ENCODE peak calls at places on chromosomes 7 and 10, in four cellular contexts. One of them, this sample, is unnamed.

GRCh38 chr10:116024479-116024878 is 248.5 kb downstream of the GFRA1 start:
- DNase-seq in K562: no peak
- DNase-seq in HepG2: no peak
- DNase-seq in WTC11: no peak
- DNase-seq in this sample: no peak

GRCh38 chr10:27192284-27192683 is 37.1 kb downstream of the MASTL start:
- DNase-seq in WTC11: no peak
- DNase-seq in HepG2: no peak
- DNase-seq in K562: no peak
- DNase-seq in this sample: peak; percentile 5

GRCh38 chr10:65570143-65571010 is 1355.5 kb upstream of the LRRTM3 start:
- DNase-seq in K562: no peak
- DNase-seq in WTC11: peak; percentile 71
- DNase-seq in HepG2: peak; percentile 67
- DNase-seq in this sample: peak; percentile 73

GRCh38 chr7:152354061-152354460 is 81.7 kb downstream of the KMT2C start:
- DNase-seq in HepG2: peak; percentile 4
- DNase-seq in K562: no peak
- DNase-seq in WTC11: no peak
- DNase-seq in this sample: no peak

GRCh38 chr7:272108-272615 is 17.8 kb upstream of the FOXL3 start:
- DNase-seq in K562: no peak
- DNase-seq in WTC11: no peak
- DNase-seq in HepG2: no peak
- DNase-seq in this sample: no peak

GRCh38 chr7:2644514-2645273 is 12.9 kb downstream of the TTYH3 start:
- DNase-seq in HepG2: no peak
- DNase-seq in WTC11: no peak
- DNase-seq in K562: no peak
- DNase-seq in this sample: no peak

GRCh38 chr7:141366098-141366621 is 185.1 kb upstream of the AGK start:
- DNase-seq in WTC11: no peak
- DNase-seq in K562: no peak
- DNase-seq in HepG2: no peak
- DNase-seq in this sample: no peak

GRCh38 chr10:7054915-7055314 is 355.9 kb downstream of the SFMBT2 start:
- DNase-seq in HepG2: no peak
- DNase-seq in K562: peak; percentile 66
- DNase-seq in WTC11: peak; percentile 26
- DNase-seq in this sample: peak; percentile 63

GRCh38 chr10:128537888-128538287 is 411.7 kb upstream of the MKI67 start:
- DNase-seq in K562: no peak
- DNase-seq in WTC11: no peak
- DNase-seq in HepG2: no peak
- DNase-seq in this sample: no peak

GRCh38 chr10:102119417-102120141 is 589 bp downstream of the LDB1 start:
- DNase-seq in WTC11: peak; percentile 61
- DNase-seq in HepG2: no peak
- DNase-seq in K562: peak; percentile 81
- DNase-seq in this sample: peak; percentile 59

GRCh38 chr10:121362026-121362425 is 236.2 kb downstream of the FGFR2 start:
- DNase-seq in WTC11: no peak
- DNase-seq in K562: no peak
- DNase-seq in HepG2: no peak
- DNase-seq in this sample: no peak

GRCh38 chr10:43816351-43817321 is 168.0 kb upstream of the ZNF32 start:
- DNase-seq in K562: no peak
- DNase-seq in WTC11: no peak
- DNase-seq in HepG2: no peak
- DNase-seq in this sample: no peak

GRCh38 chr7:26658080-26658697 is 206.2 kb downstream of the SKAP2 start:
- DNase-seq in K562: no peak
- DNase-seq in WTC11: no peak
- DNase-seq in HepG2: no peak
- DNase-seq in this sample: no peak

GRCh38 chr7:157013602-157014549 is 3.4 kb upstream of the MNX1 start:
- DNase-seq in K562: no peak
- DNase-seq in WTC11: peak; percentile 46
- DNase-seq in HepG2: no peak
- DNase-seq in this sample: no peak

GRCh38 chr10:80437227-80437626 is 16.9 kb upstream of the TSPAN14 start:
- DNase-seq in HepG2: no peak
- DNase-seq in WTC11: no peak
- DNase-seq in K562: no peak
- DNase-seq in this sample: no peak

DNA sequence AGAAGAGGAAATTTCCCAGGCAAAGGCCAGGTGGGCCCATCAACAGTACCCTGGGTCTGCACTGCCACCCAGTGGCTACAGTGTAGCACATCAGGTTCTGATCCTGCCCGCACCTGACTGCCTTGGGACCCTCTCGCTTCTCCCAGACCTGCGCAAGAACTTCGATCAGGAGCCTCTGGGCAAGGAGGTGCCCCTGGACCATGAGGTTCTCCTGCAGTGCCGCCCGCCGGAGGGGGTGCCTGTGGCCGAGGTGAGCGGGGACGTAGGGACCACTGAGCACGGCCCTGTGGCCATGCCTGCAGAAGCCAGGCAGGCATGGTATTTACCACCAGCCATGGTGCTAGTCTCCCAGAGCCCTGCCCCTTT is 33.9 kb upstream of the SLC29A3 start:
- DNase-seq in K562: peak; percentile 87
- DNase-seq in HepG2: peak; percentile 28
- DNase-seq in WTC11: peak; percentile 77
- DNase-seq in this sample: peak; percentile 72
- TF ChIP-seq ELF4 in K562: no peak
- TF ChIP-seq ELF4 in HepG2: no peak
- TF ChIP-seq ELF4 in WTC11: no peak
- TF ChIP-seq ELF4 in this sample: no peak

DNA sequence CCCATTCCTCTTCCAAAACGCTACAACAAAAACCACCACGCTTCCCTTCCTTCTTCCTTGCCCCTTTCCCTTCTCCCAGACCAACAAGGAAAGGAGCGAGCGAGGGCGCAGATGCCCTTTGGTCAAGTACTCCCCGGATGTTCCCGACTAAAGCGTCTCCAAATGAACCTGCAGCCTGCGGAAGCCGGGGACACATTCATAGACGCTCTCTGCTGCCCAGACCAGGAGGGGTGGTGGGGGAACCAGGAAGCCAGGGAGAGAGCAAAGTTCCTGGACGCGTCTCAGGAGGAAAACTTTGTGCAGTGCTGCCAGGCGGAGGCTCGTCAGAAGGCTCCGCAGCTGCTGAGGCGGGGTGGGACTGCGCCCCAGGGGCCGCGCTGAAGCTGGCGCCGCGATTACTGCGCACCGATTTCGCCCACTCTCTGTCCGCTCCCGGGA is 754 bp downstream of the SEMA3D start:
- DNase-seq in WTC11: peak; percentile 47
- DNase-seq in K562: no peak
- DNase-seq in HepG2: no peak
- DNase-seq in this sample: peak; percentile 42
- TF ChIP-seq ELF4 in WTC11: no peak
- TF ChIP-seq ELF4 in K562: no peak
- TF ChIP-seq ELF4 in HepG2: no peak
- TF ChIP-seq ELF4 in this sample: no peak

DNA sequence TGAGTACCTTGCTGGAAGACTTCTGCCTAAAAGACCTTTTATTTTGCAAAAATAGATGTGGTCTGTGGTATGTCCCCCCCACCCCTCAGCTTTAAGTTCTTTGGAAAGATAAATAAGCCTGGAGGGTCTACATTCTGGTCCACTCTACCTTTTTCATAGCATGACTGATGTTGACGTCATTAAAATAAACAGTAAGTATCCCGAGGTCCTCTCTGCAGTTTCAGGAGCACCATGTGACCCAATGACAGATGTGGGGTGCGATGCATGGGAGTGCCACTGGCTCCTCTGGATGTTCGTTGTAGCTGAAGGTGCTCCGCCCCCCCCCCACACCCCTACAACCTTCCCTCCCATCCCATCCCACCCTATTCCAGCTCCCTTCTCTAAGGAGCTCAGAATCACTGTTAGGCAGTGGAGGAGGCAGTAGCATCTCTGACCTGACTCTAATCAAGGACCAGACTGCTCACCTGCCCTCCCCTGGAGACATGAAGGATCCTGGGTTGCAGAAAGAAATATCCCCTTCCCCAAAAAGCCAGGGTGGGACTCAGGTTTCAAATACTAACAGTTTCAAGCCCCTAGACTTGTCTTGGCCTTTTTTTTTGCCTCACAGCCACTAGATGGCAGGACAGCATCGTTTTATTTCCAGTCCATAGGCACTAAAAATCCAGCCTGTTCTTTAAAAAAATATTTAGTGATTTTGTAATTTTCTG is 25.1 kb downstream of the CASP7 start:
- DNase-seq in K562: peak; percentile 14
- DNase-seq in HepG2: peak; percentile 27
- DNase-seq in WTC11: no peak
- DNase-seq in this sample: peak; percentile 50
- TF ChIP-seq ELF4 in K562: no peak
- TF ChIP-seq ELF4 in HepG2: no peak
- TF ChIP-seq ELF4 in WTC11: no peak
- TF ChIP-seq ELF4 in this sample: no peak

DNA sequence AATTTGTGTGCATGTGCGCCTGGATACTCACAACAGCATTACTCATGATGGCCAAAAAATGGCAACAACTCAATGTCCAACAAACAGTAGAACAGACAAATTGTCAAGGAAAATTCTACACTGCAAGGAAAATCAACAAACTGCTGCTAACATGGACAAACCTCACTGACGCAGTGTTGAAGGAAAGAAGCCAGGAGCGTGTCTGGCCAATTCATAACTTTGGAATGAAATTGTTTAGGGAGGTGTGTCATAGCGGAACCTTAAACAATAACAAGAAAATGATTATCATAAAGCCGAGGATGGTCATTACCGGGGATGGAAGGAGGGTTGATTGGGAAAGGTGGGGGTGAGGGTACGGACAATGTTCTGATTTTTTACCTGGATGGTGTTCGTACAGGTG is 29.1 kb downstream of the ALOX5 start:
- DNase-seq in K562: no peak
- DNase-seq in HepG2: no peak
- DNase-seq in WTC11: no peak
- DNase-seq in this sample: no peak
- TF ChIP-seq ELF4 in K562: no peak
- TF ChIP-seq ELF4 in HepG2: no peak
- TF ChIP-seq ELF4 in WTC11: no peak
- TF ChIP-seq ELF4 in this sample: no peak

DNA sequence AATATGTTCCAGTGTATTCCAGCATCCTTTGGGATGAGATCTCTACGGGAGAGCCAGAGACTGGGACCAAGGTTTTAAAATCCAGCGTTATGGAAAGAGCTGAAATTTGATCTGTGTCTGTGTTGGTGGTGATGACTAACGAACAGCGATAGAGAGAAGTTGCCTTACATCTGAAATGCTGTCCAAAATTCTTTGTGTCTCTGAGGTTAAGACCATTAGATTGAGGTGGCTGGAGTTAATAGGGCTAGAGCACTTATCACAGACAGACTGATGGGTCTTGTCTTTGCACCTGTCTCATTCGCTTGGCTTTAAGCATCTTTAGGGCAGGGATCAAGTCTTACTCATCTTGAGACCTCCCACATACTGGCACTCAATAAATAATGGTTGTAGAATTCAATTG is 41.0 kb upstream of the RAPGEF5 start:
- DNase-seq in K562: no peak
- DNase-seq in HepG2: no peak
- DNase-seq in WTC11: no peak
- DNase-seq in this sample: no peak
- TF ChIP-seq ELF4 in K562: no peak
- TF ChIP-seq ELF4 in HepG2: no peak
- TF ChIP-seq ELF4 in WTC11: no peak
- TF ChIP-seq ELF4 in this sample: no peak

GRCh38 chr7:30142710-30143109 is 7.9 kb downstream of the MTURN start:
- DNase-seq in WTC11: no peak
- DNase-seq in K562: no peak
- DNase-seq in HepG2: peak; percentile 53
- DNase-seq in this sample: no peak

GRCh38 chr7:30143748-30144251 is 9.0 kb downstream of the MTURN start:
- DNase-seq in K562: no peak
- DNase-seq in WTC11: no peak
- DNase-seq in HepG2: no peak
- DNase-seq in this sample: no peak

GRCh38 chr7:30139836-30140384 is 5.1 kb downstream of the MTURN start:
- DNase-seq in WTC11: no peak
- DNase-seq in HepG2: no peak
- DNase-seq in K562: no peak
- DNase-seq in this sample: no peak

GRCh38 chr7:30141405-30142045 is 6.7 kb downstream of the MTURN start:
- DNase-seq in HepG2: no peak
- DNase-seq in WTC11: no peak
- DNase-seq in K562: no peak
- DNase-seq in this sample: no peak

DNA sequence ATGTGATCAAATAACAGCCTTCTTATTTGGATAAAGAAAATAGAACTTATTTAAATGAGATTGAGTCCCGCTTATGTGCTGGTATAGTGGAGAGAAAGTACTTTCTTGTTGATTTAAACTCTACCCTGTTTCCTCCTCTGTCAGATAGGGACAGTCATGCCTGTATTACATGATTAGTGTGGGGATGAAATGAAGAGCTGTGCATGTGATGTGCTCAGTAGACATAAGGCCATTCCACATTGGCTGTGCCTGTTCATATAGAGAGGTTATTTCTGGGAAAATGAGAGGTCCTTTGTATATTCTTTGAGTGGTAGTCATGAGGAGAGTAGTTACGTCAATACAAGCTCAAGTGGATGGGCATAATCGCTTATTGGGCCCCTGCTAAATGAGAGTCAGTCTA is 5.7 kb downstream of the MTURN start:
- DNase-seq in HepG2: no peak
- DNase-seq in WTC11: no peak
- DNase-seq in K562: no peak
- DNase-seq in this sample: no peak
- TF ChIP-seq ELF4 in HepG2: no peak
- TF ChIP-seq ELF4 in WTC11: no peak
- TF ChIP-seq ELF4 in K562: no peak
- TF ChIP-seq ELF4 in this sample: no peak

This sample was measured in HEK293T.